ENCODE peak calls at places on chromosomes 11 and 22, in ten cellular contexts. One of them, this sample, is unnamed.

GRCh38 chr11:134406264-134407185 is 5.5 kb downstream of the B3GAT1 start:
- DNase-seq in heart right ventricle: no peak
- DNase-seq in CD4-positive, alpha-beta memory T cell: no peak
- DNase-seq in astrocyte of the spinal cord: no peak
- DNase-seq in MV-4-11: no peak
- DNase-seq in GM06990: no peak
- DNase-seq in suprapubic skin: no peak
- DNase-seq in LoVo: no peak
- DNase-seq in brain microvascular endothelial cell: no peak
- DNase-seq in M059J: no peak
- DNase-seq in this sample: no peak

GRCh38 chr11:122633219-122633829 is 22.2 kb upstream of the UBASH3B start:
- DNase-seq in heart right ventricle: no peak
- DNase-seq in CD4-positive, alpha-beta memory T cell: no peak
- DNase-seq in astrocyte of the spinal cord: peak; percentile 72
- DNase-seq in MV-4-11: peak; percentile 57
- DNase-seq in GM06990: no peak
- DNase-seq in suprapubic skin: no peak
- DNase-seq in LoVo: peak; percentile 6
- DNase-seq in brain microvascular endothelial cell: peak; percentile 71
- DNase-seq in M059J: peak; percentile 66
- DNase-seq in this sample: peak; percentile 47

GRCh38 chr11:64916040-64916847 is 765 bp downstream of the ATG2A start:
- DNase-seq in heart right ventricle: no peak
- DNase-seq in CD4-positive, alpha-beta memory T cell: peak; percentile 69
- DNase-seq in astrocyte of the spinal cord: no peak
- DNase-seq in MV-4-11: peak; percentile 51
- DNase-seq in GM06990: peak; percentile 61
- DNase-seq in suprapubic skin: peak; percentile 87
- DNase-seq in LoVo: peak; percentile 59
- DNase-seq in brain microvascular endothelial cell: no peak
- DNase-seq in M059J: peak; percentile 35
- DNase-seq in this sample: peak; percentile 55

GRCh38 chr22:32048069-32048468 is 5.0 kb downstream of the SLC5A1 start:
- DNase-seq in heart right ventricle: peak; percentile 41
- DNase-seq in CD4-positive, alpha-beta memory T cell: no peak
- DNase-seq in astrocyte of the spinal cord: no peak
- DNase-seq in MV-4-11: no peak
- DNase-seq in GM06990: no peak
- DNase-seq in suprapubic skin: no peak
- DNase-seq in LoVo: no peak
- DNase-seq in brain microvascular endothelial cell: no peak
- DNase-seq in M059J: no peak
- DNase-seq in this sample: no peak

GRCh38 chr11:83694191-83694905 is 408.2 kb upstream of the CCDC90B start:
- DNase-seq in heart right ventricle: no peak
- DNase-seq in CD4-positive, alpha-beta memory T cell: no peak
- DNase-seq in astrocyte of the spinal cord: no peak
- DNase-seq in MV-4-11: no peak
- DNase-seq in GM06990: no peak
- DNase-seq in suprapubic skin: no peak
- DNase-seq in LoVo: no peak
- DNase-seq in brain microvascular endothelial cell: no peak
- DNase-seq in M059J: no peak
- DNase-seq in this sample: peak; percentile 44

GRCh38 chr11:2534957-2535672 is 90.3 kb downstream of the KCNQ1 start:
- DNase-seq in heart right ventricle: peak; percentile 5
- DNase-seq in CD4-positive, alpha-beta memory T cell: no peak
- DNase-seq in astrocyte of the spinal cord: no peak
- DNase-seq in MV-4-11: no peak
- DNase-seq in GM06990: no peak
- DNase-seq in suprapubic skin: peak; percentile 57
- DNase-seq in LoVo: no peak
- DNase-seq in brain microvascular endothelial cell: no peak
- DNase-seq in M059J: no peak
- DNase-seq in this sample: no peak

GRCh38 chr11:94751216-94751612 is 16.9 kb upstream of the AMOTL1 start:
- DNase-seq in heart right ventricle: no peak
- DNase-seq in CD4-positive, alpha-beta memory T cell: no peak
- DNase-seq in astrocyte of the spinal cord: no peak
- DNase-seq in MV-4-11: no peak
- DNase-seq in GM06990: no peak
- DNase-seq in suprapubic skin: no peak
- DNase-seq in LoVo: no peak
- DNase-seq in brain microvascular endothelial cell: no peak
- DNase-seq in M059J: no peak
- DNase-seq in this sample: no peak

GRCh38 chr11:32830413-32830738 is 649 bp downstream of the PRRG4 start:
- DNase-seq in heart right ventricle: no peak
- DNase-seq in CD4-positive, alpha-beta memory T cell: no peak
- DNase-seq in astrocyte of the spinal cord: no peak
- DNase-seq in MV-4-11: peak; percentile 63
- DNase-seq in GM06990: no peak
- DNase-seq in suprapubic skin: no peak
- DNase-seq in LoVo: peak; percentile 56
- DNase-seq in brain microvascular endothelial cell: no peak
- DNase-seq in M059J: peak; percentile 51
- DNase-seq in this sample: peak; percentile 74

GRCh38 chr11:830295-831131 is 2.2 kb upstream of the CD151 start:
- DNase-seq in heart right ventricle: peak; percentile 84
- DNase-seq in CD4-positive, alpha-beta memory T cell: peak; percentile 61
- DNase-seq in astrocyte of the spinal cord: peak; percentile 66
- DNase-seq in MV-4-11: no peak
- DNase-seq in GM06990: peak; percentile 80
- DNase-seq in suprapubic skin: no peak
- DNase-seq in LoVo: no peak
- DNase-seq in brain microvascular endothelial cell: peak; percentile 51
- DNase-seq in M059J: peak; percentile 79
- DNase-seq in this sample: peak; percentile 63

GRCh38 chr11:62548545-62549335 is 2.1 kb upstream of the AHNAK start:
- DNase-seq in heart right ventricle: no peak
- DNase-seq in CD4-positive, alpha-beta memory T cell: peak; percentile 9
- DNase-seq in astrocyte of the spinal cord: peak; percentile 34
- DNase-seq in MV-4-11: no peak
- DNase-seq in GM06990: no peak
- DNase-seq in suprapubic skin: no peak
- DNase-seq in LoVo: no peak
- DNase-seq in brain microvascular endothelial cell: no peak
- DNase-seq in M059J: peak; percentile 59
- DNase-seq in this sample: no peak

GRCh38 chr11:26551186-26551801 is 20.8 kb downstream of the MUC15 start:
- DNase-seq in heart right ventricle: no peak
- DNase-seq in CD4-positive, alpha-beta memory T cell: no peak
- DNase-seq in astrocyte of the spinal cord: peak; percentile 16
- DNase-seq in MV-4-11: no peak
- DNase-seq in GM06990: no peak
- DNase-seq in suprapubic skin: no peak
- DNase-seq in LoVo: no peak
- DNase-seq in brain microvascular endothelial cell: no peak
- DNase-seq in M059J: no peak
- DNase-seq in this sample: peak; percentile 32

GRCh38 chr22:36921309-36922096 is 8.1 kb downstream of the CSF2RB start:
- DNase-seq in heart right ventricle: no peak
- DNase-seq in CD4-positive, alpha-beta memory T cell: no peak
- DNase-seq in astrocyte of the spinal cord: no peak
- DNase-seq in MV-4-11: peak; percentile 60
- DNase-seq in GM06990: peak; percentile 64
- DNase-seq in suprapubic skin: peak; percentile 58
- DNase-seq in LoVo: no peak
- DNase-seq in brain microvascular endothelial cell: no peak
- DNase-seq in M059J: no peak
- DNase-seq in this sample: peak; percentile 22

GRCh38 chr11:26700536-26701235 is 21.2 kb downstream of the SLC5A12 start:
- DNase-seq in heart right ventricle: no peak
- DNase-seq in CD4-positive, alpha-beta memory T cell: no peak
- DNase-seq in astrocyte of the spinal cord: no peak
- DNase-seq in MV-4-11: no peak
- DNase-seq in GM06990: no peak
- DNase-seq in suprapubic skin: no peak
- DNase-seq in LoVo: no peak
- DNase-seq in brain microvascular endothelial cell: no peak
- DNase-seq in M059J: no peak
- DNase-seq in this sample: peak; percentile 12

GRCh38 chr11:110892741-110893285 is 180.6 kb upstream of the ARHGAP20 start:
- DNase-seq in heart right ventricle: no peak
- DNase-seq in CD4-positive, alpha-beta memory T cell: no peak
- DNase-seq in astrocyte of the spinal cord: no peak
- DNase-seq in MV-4-11: no peak
- DNase-seq in GM06990: no peak
- DNase-seq in suprapubic skin: no peak
- DNase-seq in LoVo: no peak
- DNase-seq in brain microvascular endothelial cell: peak; percentile 17
- DNase-seq in M059J: no peak
- DNase-seq in this sample: no peak

GRCh38 chr11:66846671-66847091 is 3.4 kb downstream of the RCE1 start:
- DNase-seq in heart right ventricle: no peak
- DNase-seq in CD4-positive, alpha-beta memory T cell: no peak
- DNase-seq in astrocyte of the spinal cord: no peak
- DNase-seq in MV-4-11: peak; percentile 83
- DNase-seq in GM06990: no peak
- DNase-seq in suprapubic skin: peak; percentile 56
- DNase-seq in LoVo: no peak
- DNase-seq in brain microvascular endothelial cell: no peak
- DNase-seq in M059J: peak; percentile 62
- DNase-seq in this sample: no peak

GRCh38 chr11:125211191-125211953 is 46.8 kb downstream of the PKNOX2 start:
- DNase-seq in heart right ventricle: no peak
- DNase-seq in CD4-positive, alpha-beta memory T cell: no peak
- DNase-seq in astrocyte of the spinal cord: no peak
- DNase-seq in MV-4-11: no peak
- DNase-seq in GM06990: no peak
- DNase-seq in suprapubic skin: no peak
- DNase-seq in LoVo: no peak
- DNase-seq in brain microvascular endothelial cell: no peak
- DNase-seq in M059J: no peak
- DNase-seq in this sample: no peak

GRCh38 chr11:116774661-116775060 is 1.9 kb upstream of the BUD13 start:
- DNase-seq in heart right ventricle: no peak
- DNase-seq in CD4-positive, alpha-beta memory T cell: no peak
- DNase-seq in astrocyte of the spinal cord: no peak
- DNase-seq in MV-4-11: no peak
- DNase-seq in GM06990: no peak
- DNase-seq in suprapubic skin: no peak
- DNase-seq in LoVo: no peak
- DNase-seq in brain microvascular endothelial cell: no peak
- DNase-seq in M059J: no peak
- DNase-seq in this sample: no peak

GRCh38 chr11:66015094-66015881 is 3.5 kb downstream of the CST6 start:
- DNase-seq in heart right ventricle: peak; percentile 50
- DNase-seq in CD4-positive, alpha-beta memory T cell: no peak
- DNase-seq in astrocyte of the spinal cord: peak; percentile 20
- DNase-seq in MV-4-11: no peak
- DNase-seq in GM06990: no peak
- DNase-seq in suprapubic skin: no peak
- DNase-seq in LoVo: peak; percentile 46
- DNase-seq in brain microvascular endothelial cell: no peak
- DNase-seq in M059J: peak; percentile 95
- DNase-seq in this sample: no peak

GRCh38 chr11:111081021-111081511 is 164.5 kb upstream of the POU2AF2 start:
- DNase-seq in heart right ventricle: no peak
- DNase-seq in CD4-positive, alpha-beta memory T cell: no peak
- DNase-seq in astrocyte of the spinal cord: peak; percentile 21
- DNase-seq in MV-4-11: no peak
- DNase-seq in GM06990: no peak
- DNase-seq in suprapubic skin: no peak
- DNase-seq in LoVo: no peak
- DNase-seq in brain microvascular endothelial cell: no peak
- DNase-seq in M059J: no peak
- DNase-seq in this sample: no peak

GRCh38 chr11:6362868-6363678 is 27.2 kb upstream of the SMPD1 start:
- DNase-seq in heart right ventricle: peak; percentile 78
- DNase-seq in CD4-positive, alpha-beta memory T cell: peak; percentile 59
- DNase-seq in astrocyte of the spinal cord: peak; percentile 74
- DNase-seq in MV-4-11: peak; percentile 38
- DNase-seq in GM06990: peak; percentile 25
- DNase-seq in suprapubic skin: peak; percentile 82
- DNase-seq in LoVo: peak; percentile 58
- DNase-seq in brain microvascular endothelial cell: peak; percentile 73
- DNase-seq in M059J: peak; percentile 77
- DNase-seq in this sample: peak; percentile 73

GRCh38 chr11:45252877-45253276 is 33.3 kb downstream of the SYT13 start:
- DNase-seq in heart right ventricle: no peak
- DNase-seq in CD4-positive, alpha-beta memory T cell: no peak
- DNase-seq in astrocyte of the spinal cord: no peak
- DNase-seq in MV-4-11: no peak
- DNase-seq in GM06990: no peak
- DNase-seq in suprapubic skin: no peak
- DNase-seq in LoVo: no peak
- DNase-seq in brain microvascular endothelial cell: no peak
- DNase-seq in M059J: peak; percentile 52
- DNase-seq in this sample: no peak

GRCh38 chr11:65246506-65246905 is 15.3 kb upstream of the POLA2 start:
- DNase-seq in heart right ventricle: no peak
- DNase-seq in CD4-positive, alpha-beta memory T cell: no peak
- DNase-seq in astrocyte of the spinal cord: no peak
- DNase-seq in MV-4-11: no peak
- DNase-seq in GM06990: no peak
- DNase-seq in suprapubic skin: no peak
- DNase-seq in LoVo: no peak
- DNase-seq in brain microvascular endothelial cell: no peak
- DNase-seq in M059J: no peak
- DNase-seq in this sample: no peak

GRCh38 chr11:110327508-110327907 is 31.1 kb upstream of the RDX start:
- DNase-seq in heart right ventricle: no peak
- DNase-seq in CD4-positive, alpha-beta memory T cell: no peak
- DNase-seq in astrocyte of the spinal cord: no peak
- DNase-seq in MV-4-11: peak; percentile 41
- DNase-seq in GM06990: no peak
- DNase-seq in suprapubic skin: no peak
- DNase-seq in LoVo: no peak
- DNase-seq in brain microvascular endothelial cell: no peak
- DNase-seq in M059J: no peak
- DNase-seq in this sample: no peak

GRCh38 chr22:50710886-50711285 is 27.1 kb upstream of the ACR start:
- DNase-seq in heart right ventricle: no peak
- DNase-seq in CD4-positive, alpha-beta memory T cell: no peak
- DNase-seq in astrocyte of the spinal cord: no peak
- DNase-seq in MV-4-11: no peak
- DNase-seq in GM06990: no peak
- DNase-seq in suprapubic skin: no peak
- DNase-seq in LoVo: no peak
- DNase-seq in brain microvascular endothelial cell: no peak
- DNase-seq in M059J: no peak
- DNase-seq in this sample: no peak

GRCh38 chr11:132686827-132687370 is 845.4 kb downstream of the OPCML start:
- DNase-seq in heart right ventricle: no peak
- DNase-seq in CD4-positive, alpha-beta memory T cell: no peak
- DNase-seq in astrocyte of the spinal cord: peak; percentile 19
- DNase-seq in MV-4-11: no peak
- DNase-seq in GM06990: no peak
- DNase-seq in suprapubic skin: no peak
- DNase-seq in LoVo: no peak
- DNase-seq in brain microvascular endothelial cell: peak; percentile 34
- DNase-seq in M059J: no peak
- DNase-seq in this sample: no peak